ENCODE peak calls at places on chromosomes 6 and 20, in ten cellular contexts. One of them, this sample, is unnamed.

GRCh38 chr6:165869526-165869925 is 206.5 kb upstream of the PDE10A start:
- DNase-seq in Calu3: no peak
- DNase-seq in natural killer cell: no peak
- DNase-seq in NCI-H526 treated with DMSO at 0.1 percent for 48 hours: no peak
- DNase-seq in neural crest cell: no peak
- DNase-seq in iPS-NIHi11: no peak
- DNase-seq in stimulated activated CD8-positive, alpha-beta memory T cell treated with anti-CD3 and anti-CD28 coated beads, Interleukin-4, amount 100 ng/mL, for 24 hours: no peak
- DNase-seq in kidney glomerular epithelial cell: no peak
- DNase-seq in RCC 7860: no peak
- DNase-seq in effector CD4-positive, alpha-beta T cell: no peak
- DNase-seq in this sample: no peak

GRCh38 chr6:157029980-157030690 is 253.0 kb downstream of the ARID1B start:
- DNase-seq in kidney glomerular epithelial cell: no peak
- DNase-seq in effector CD4-positive, alpha-beta T cell: no peak
- DNase-seq in NCI-H526 treated with DMSO at 0.1 percent for 48 hours: no peak
- DNase-seq in Calu3: no peak
- DNase-seq in neural crest cell: no peak
- DNase-seq in natural killer cell: no peak
- DNase-seq in iPS-NIHi11: no peak
- DNase-seq in RCC 7860: no peak
- DNase-seq in stimulated activated CD8-positive, alpha-beta memory T cell treated with anti-CD3 and anti-CD28 coated beads, Interleukin-4, amount 100 ng/mL, for 24 hours: no peak
- DNase-seq in this sample: no peak

GRCh38 chr6:56279346-56280080 is 32.1 kb upstream of the COL21A1 start:
- DNase-seq in stimulated activated CD8-positive, alpha-beta memory T cell treated with anti-CD3 and anti-CD28 coated beads, Interleukin-4, amount 100 ng/mL, for 24 hours: no peak
- DNase-seq in effector CD4-positive, alpha-beta T cell: no peak
- DNase-seq in neural crest cell: no peak
- DNase-seq in kidney glomerular epithelial cell: peak
- DNase-seq in NCI-H526 treated with DMSO at 0.1 percent for 48 hours: no peak
- DNase-seq in natural killer cell: no peak
- DNase-seq in Calu3: peak
- DNase-seq in iPS-NIHi11: no peak
- DNase-seq in RCC 7860: peak
- DNase-seq in this sample: no peak

GRCh38 chr20:9792674-9793073 is 46.2 kb downstream of the PAK5 start:
- DNase-seq in kidney glomerular epithelial cell: no peak
- DNase-seq in iPS-NIHi11: no peak
- DNase-seq in stimulated activated CD8-positive, alpha-beta memory T cell treated with anti-CD3 and anti-CD28 coated beads, Interleukin-4, amount 100 ng/mL, for 24 hours: no peak
- DNase-seq in Calu3: no peak
- DNase-seq in natural killer cell: no peak
- DNase-seq in neural crest cell: no peak
- DNase-seq in RCC 7860: no peak
- DNase-seq in effector CD4-positive, alpha-beta T cell: no peak
- DNase-seq in NCI-H526 treated with DMSO at 0.1 percent for 48 hours: no peak
- DNase-seq in this sample: no peak

GRCh38 chr6:100512203-100512862 is 47.6 kb upstream of the SIM1 start:
- DNase-seq in effector CD4-positive, alpha-beta T cell: no peak
- DNase-seq in NCI-H526 treated with DMSO at 0.1 percent for 48 hours: no peak
- DNase-seq in Calu3: no peak
- DNase-seq in iPS-NIHi11: no peak
- DNase-seq in neural crest cell: no peak
- DNase-seq in kidney glomerular epithelial cell: no peak
- DNase-seq in natural killer cell: no peak
- DNase-seq in stimulated activated CD8-positive, alpha-beta memory T cell treated with anti-CD3 and anti-CD28 coated beads, Interleukin-4, amount 100 ng/mL, for 24 hours: no peak
- DNase-seq in RCC 7860: peak
- DNase-seq in this sample: no peak

GRCh38 chr6:139841794-139842215 is 467.4 kb upstream of the CITED2 start:
- DNase-seq in effector CD4-positive, alpha-beta T cell: no peak
- DNase-seq in neural crest cell: no peak
- DNase-seq in natural killer cell: no peak
- DNase-seq in RCC 7860: no peak
- DNase-seq in kidney glomerular epithelial cell: no peak
- DNase-seq in NCI-H526 treated with DMSO at 0.1 percent for 48 hours: peak
- DNase-seq in Calu3: no peak
- DNase-seq in stimulated activated CD8-positive, alpha-beta memory T cell treated with anti-CD3 and anti-CD28 coated beads, Interleukin-4, amount 100 ng/mL, for 24 hours: no peak
- DNase-seq in iPS-NIHi11: no peak
- DNase-seq in this sample: peak

GRCh38 chr6:108581237-108581931 is 20.7 kb downstream of the FOXO3 start:
- DNase-seq in Calu3: no peak
- DNase-seq in natural killer cell: no peak
- DNase-seq in stimulated activated CD8-positive, alpha-beta memory T cell treated with anti-CD3 and anti-CD28 coated beads, Interleukin-4, amount 100 ng/mL, for 24 hours: no peak
- DNase-seq in kidney glomerular epithelial cell: peak
- DNase-seq in neural crest cell: no peak
- DNase-seq in effector CD4-positive, alpha-beta T cell: no peak
- DNase-seq in iPS-NIHi11: no peak
- DNase-seq in NCI-H526 treated with DMSO at 0.1 percent for 48 hours: no peak
- DNase-seq in RCC 7860: peak
- DNase-seq in this sample: peak

GRCh38 chr6:2385584-2385983 is 140.2 kb upstream of the GMDS start:
- DNase-seq in NCI-H526 treated with DMSO at 0.1 percent for 48 hours: no peak
- DNase-seq in natural killer cell: no peak
- DNase-seq in kidney glomerular epithelial cell: no peak
- DNase-seq in stimulated activated CD8-positive, alpha-beta memory T cell treated with anti-CD3 and anti-CD28 coated beads, Interleukin-4, amount 100 ng/mL, for 24 hours: no peak
- DNase-seq in Calu3: no peak
- DNase-seq in effector CD4-positive, alpha-beta T cell: no peak
- DNase-seq in neural crest cell: no peak
- DNase-seq in RCC 7860: no peak
- DNase-seq in iPS-NIHi11: no peak
- DNase-seq in this sample: no peak

GRCh38 chr6:72811971-72812421 is 190.1 kb downstream of the KCNQ5 start:
- DNase-seq in Calu3: no peak
- DNase-seq in neural crest cell: no peak
- DNase-seq in effector CD4-positive, alpha-beta T cell: no peak
- DNase-seq in RCC 7860: peak
- DNase-seq in iPS-NIHi11: no peak
- DNase-seq in kidney glomerular epithelial cell: peak
- DNase-seq in NCI-H526 treated with DMSO at 0.1 percent for 48 hours: no peak
- DNase-seq in natural killer cell: no peak
- DNase-seq in stimulated activated CD8-positive, alpha-beta memory T cell treated with anti-CD3 and anti-CD28 coated beads, Interleukin-4, amount 100 ng/mL, for 24 hours: no peak
- DNase-seq in this sample: no peak

GRCh38 chr6:75081920-75082319 is 123.9 kb downstream of the COL12A1 start:
- DNase-seq in Calu3: no peak
- DNase-seq in RCC 7860: no peak
- DNase-seq in effector CD4-positive, alpha-beta T cell: no peak
- DNase-seq in iPS-NIHi11: no peak
- DNase-seq in stimulated activated CD8-positive, alpha-beta memory T cell treated with anti-CD3 and anti-CD28 coated beads, Interleukin-4, amount 100 ng/mL, for 24 hours: no peak
- DNase-seq in neural crest cell: no peak
- DNase-seq in NCI-H526 treated with DMSO at 0.1 percent for 48 hours: no peak
- DNase-seq in kidney glomerular epithelial cell: no peak
- DNase-seq in natural killer cell: no peak
- DNase-seq in this sample: no peak

GRCh38 chr6:80356000-80356399 is 249.5 kb downstream of the BCKDHB start:
- DNase-seq in iPS-NIHi11: no peak
- DNase-seq in RCC 7860: no peak
- DNase-seq in effector CD4-positive, alpha-beta T cell: no peak
- DNase-seq in NCI-H526 treated with DMSO at 0.1 percent for 48 hours: no peak
- DNase-seq in natural killer cell: no peak
- DNase-seq in kidney glomerular epithelial cell: no peak
- DNase-seq in stimulated activated CD8-positive, alpha-beta memory T cell treated with anti-CD3 and anti-CD28 coated beads, Interleukin-4, amount 100 ng/mL, for 24 hours: no peak
- DNase-seq in Calu3: no peak
- DNase-seq in neural crest cell: no peak
- DNase-seq in this sample: no peak

GRCh38 chr6:74899416-74899815 is 306.4 kb downstream of the COL12A1 start:
- DNase-seq in iPS-NIHi11: no peak
- DNase-seq in NCI-H526 treated with DMSO at 0.1 percent for 48 hours: no peak
- DNase-seq in neural crest cell: no peak
- DNase-seq in Calu3: no peak
- DNase-seq in natural killer cell: no peak
- DNase-seq in kidney glomerular epithelial cell: no peak
- DNase-seq in RCC 7860: no peak
- DNase-seq in stimulated activated CD8-positive, alpha-beta memory T cell treated with anti-CD3 and anti-CD28 coated beads, Interleukin-4, amount 100 ng/mL, for 24 hours: no peak
- DNase-seq in effector CD4-positive, alpha-beta T cell: no peak
- DNase-seq in this sample: no peak

GRCh38 chr6:20846602-20847028 is 312.4 kb downstream of the CDKAL1 start:
- DNase-seq in RCC 7860: peak
- DNase-seq in neural crest cell: no peak
- DNase-seq in iPS-NIHi11: no peak
- DNase-seq in effector CD4-positive, alpha-beta T cell: no peak
- DNase-seq in kidney glomerular epithelial cell: no peak
- DNase-seq in natural killer cell: no peak
- DNase-seq in stimulated activated CD8-positive, alpha-beta memory T cell treated with anti-CD3 and anti-CD28 coated beads, Interleukin-4, amount 100 ng/mL, for 24 hours: no peak
- DNase-seq in Calu3: no peak
- DNase-seq in NCI-H526 treated with DMSO at 0.1 percent for 48 hours: no peak
- DNase-seq in this sample: no peak

GRCh38 chr6:43308990-43309477 is 408 bp upstream of the CRIP3 start:
- DNase-seq in Calu3: no peak
- DNase-seq in stimulated activated CD8-positive, alpha-beta memory T cell treated with anti-CD3 and anti-CD28 coated beads, Interleukin-4, amount 100 ng/mL, for 24 hours: no peak
- DNase-seq in iPS-NIHi11: no peak
- DNase-seq in kidney glomerular epithelial cell: no peak
- DNase-seq in neural crest cell: no peak
- DNase-seq in NCI-H526 treated with DMSO at 0.1 percent for 48 hours: no peak
- DNase-seq in natural killer cell: no peak
- DNase-seq in effector CD4-positive, alpha-beta T cell: no peak
- DNase-seq in RCC 7860: no peak
- DNase-seq in this sample: no peak

GRCh38 chr6:43937236-43938177 is 167.5 kb downstream of the VEGFA start:
- DNase-seq in effector CD4-positive, alpha-beta T cell: no peak
- DNase-seq in stimulated activated CD8-positive, alpha-beta memory T cell treated with anti-CD3 and anti-CD28 coated beads, Interleukin-4, amount 100 ng/mL, for 24 hours: no peak
- DNase-seq in natural killer cell: no peak
- DNase-seq in NCI-H526 treated with DMSO at 0.1 percent for 48 hours: no peak
- DNase-seq in RCC 7860: no peak
- DNase-seq in Calu3: no peak
- DNase-seq in neural crest cell: no peak
- DNase-seq in iPS-NIHi11: no peak
- DNase-seq in kidney glomerular epithelial cell: no peak
- DNase-seq in this sample: no peak

GRCh38 chr20:49268600-49269365 is 9.1 kb downstream of the ZNFX1 start:
- DNase-seq in kidney glomerular epithelial cell: peak
- DNase-seq in Calu3: no peak
- DNase-seq in NCI-H526 treated with DMSO at 0.1 percent for 48 hours: no peak
- DNase-seq in neural crest cell: no peak
- DNase-seq in iPS-NIHi11: no peak
- DNase-seq in effector CD4-positive, alpha-beta T cell: no peak
- DNase-seq in natural killer cell: no peak
- DNase-seq in RCC 7860: no peak
- DNase-seq in stimulated activated CD8-positive, alpha-beta memory T cell treated with anti-CD3 and anti-CD28 coated beads, Interleukin-4, amount 100 ng/mL, for 24 hours: no peak
- DNase-seq in this sample: peak

GRCh38 chr6:152368761-152369624 is 268.2 kb downstream of the SYNE1 start:
- DNase-seq in NCI-H526 treated with DMSO at 0.1 percent for 48 hours: no peak
- DNase-seq in RCC 7860: no peak
- DNase-seq in neural crest cell: no peak
- DNase-seq in kidney glomerular epithelial cell: no peak
- DNase-seq in stimulated activated CD8-positive, alpha-beta memory T cell treated with anti-CD3 and anti-CD28 coated beads, Interleukin-4, amount 100 ng/mL, for 24 hours: no peak
- DNase-seq in effector CD4-positive, alpha-beta T cell: no peak
- DNase-seq in Calu3: no peak
- DNase-seq in natural killer cell: no peak
- DNase-seq in iPS-NIHi11: no peak
- DNase-seq in this sample: no peak

GRCh38 chr6:140779341-140779740 is 1353.4 kb upstream of the GJE1 start:
- DNase-seq in kidney glomerular epithelial cell: no peak
- DNase-seq in Calu3: no peak
- DNase-seq in natural killer cell: no peak
- DNase-seq in NCI-H526 treated with DMSO at 0.1 percent for 48 hours: no peak
- DNase-seq in effector CD4-positive, alpha-beta T cell: no peak
- DNase-seq in RCC 7860: no peak
- DNase-seq in neural crest cell: no peak
- DNase-seq in stimulated activated CD8-positive, alpha-beta memory T cell treated with anti-CD3 and anti-CD28 coated beads, Interleukin-4, amount 100 ng/mL, for 24 hours: no peak
- DNase-seq in iPS-NIHi11: no peak
- DNase-seq in this sample: no peak

GRCh38 chr20:45861157-45862075 is 4.0 kb downstream of the ZSWIM3 start:
- DNase-seq in kidney glomerular epithelial cell: no peak
- DNase-seq in natural killer cell: no peak
- DNase-seq in effector CD4-positive, alpha-beta T cell: no peak
- DNase-seq in RCC 7860: peak
- DNase-seq in iPS-NIHi11: no peak
- DNase-seq in stimulated activated CD8-positive, alpha-beta memory T cell treated with anti-CD3 and anti-CD28 coated beads, Interleukin-4, amount 100 ng/mL, for 24 hours: no peak
- DNase-seq in Calu3: peak
- DNase-seq in neural crest cell: no peak
- DNase-seq in NCI-H526 treated with DMSO at 0.1 percent for 48 hours: no peak
- DNase-seq in this sample: no peak

GRCh38 chr6:32045811-32046449 is 7.7 kb downstream of the CYP21A2 start:
- DNase-seq in RCC 7860: no peak
- DNase-seq in NCI-H526 treated with DMSO at 0.1 percent for 48 hours: no peak
- DNase-seq in iPS-NIHi11: no peak
- DNase-seq in kidney glomerular epithelial cell: no peak
- DNase-seq in stimulated activated CD8-positive, alpha-beta memory T cell treated with anti-CD3 and anti-CD28 coated beads, Interleukin-4, amount 100 ng/mL, for 24 hours: no peak
- DNase-seq in natural killer cell: no peak
- DNase-seq in neural crest cell: no peak
- DNase-seq in effector CD4-positive, alpha-beta T cell: no peak
- DNase-seq in Calu3: no peak
- DNase-seq in this sample: no peak

GRCh38 chr20:32524871-32525501 is 60.1 kb downstream of the NOL4L start:
- DNase-seq in effector CD4-positive, alpha-beta T cell: no peak
- DNase-seq in neural crest cell: no peak
- DNase-seq in NCI-H526 treated with DMSO at 0.1 percent for 48 hours: no peak
- DNase-seq in Calu3: peak
- DNase-seq in natural killer cell: no peak
- DNase-seq in iPS-NIHi11: no peak
- DNase-seq in RCC 7860: peak
- DNase-seq in kidney glomerular epithelial cell: no peak
- DNase-seq in stimulated activated CD8-positive, alpha-beta memory T cell treated with anti-CD3 and anti-CD28 coated beads, Interleukin-4, amount 100 ng/mL, for 24 hours: no peak
- DNase-seq in this sample: no peak

This sample was measured in MM.1S.